ENCODE peak calls at places on chromosomes 4 and X, in four cellular contexts. I is A673, O is thoracic aorta, C is cardiac muscle cell. N is an unnamed sample.

GRCh38 chrX:91108761-91109160 is 325.9 kb upstream of the PABPC5 start:
- DNase-seq in I (no peak), O (no peak), C (no peak), N (no peak)

GRCh38 chr4:2761035-2761923 is 5.1 kb upstream of the TNIP2 start:
- DNase-seq in I (no peak), C (peak; percentile 21), O (no peak), N (no peak)

GRCh38 chrX:20149326-20149725 is 7.7 kb upstream of the EIF1AX start:
- DNase-seq in C (no peak), I (no peak), O (no peak), N (no peak)

GRCh38 chrX:115582035-115582870 is 21.3 kb downstream of the PLS3 start:
- DNase-seq in O (no peak), I (no peak), C (no peak), N (no peak)

GRCh38 chr4:89196056-89196674 is 84.8 kb downstream of the TIGD2 start:
- DNase-seq in C (peak; percentile 38), I (peak; percentile 0), O (no peak), N (no peak)

GRCh38 chrX:100872161-100872560 is 2.0 kb downstream of the NOX1 start:
- DNase-seq in I (no peak), C (peak; percentile 40), O (no peak), N (no peak)

GRCh38 chr4:156766846-156767245 is 204.8 kb downstream of the PDGFC start:
- DNase-seq in O (no peak), I (no peak), C (no peak), N (no peak)

GRCh38 chr4:129545599-129546278 is 449.8 kb downstream of the C4orf33 start:
- DNase-seq in O (peak; percentile 11), I (peak; percentile 4), C (peak; percentile 92), N (peak; percentile 34)

GRCh38 chrX:36414056-36414455 is 494.5 kb downstream of the CFAP47 start:
- DNase-seq in C (no peak), O (no peak), I (no peak), N (no peak)

GRCh38 chr4:69882150-69882549 is 22.2 kb upstream of the SULT1E1 start:
- DNase-seq in O (no peak), I (no peak), C (no peak), N (no peak)

GRCh38 chr4:147138171-147138570 is 192.5 kb upstream of the TTC29 start:
- DNase-seq in O (no peak), C (no peak), I (no peak), N (no peak)

GRCh38 chr4:163167333-163167626 is 590 bp upstream of the NAF1 start:
- DNase-seq in C (peak; percentile 46), I (no peak), O (no peak), N (no peak)

GRCh38 chrX:65941775-65942174 is 98.1 kb downstream of the VSIG4 start:
- DNase-seq in O (no peak), I (no peak), C (no peak), N (no peak)

GRCh38 chr4:99210789-99211188 is 8.3 kb downstream of the ADH6 start:
- DNase-seq in I (no peak), O (no peak), C (no peak), N (no peak)

GRCh38 chrX:20968996-20969395 is 405.2 kb upstream of the CNKSR2 start:
- DNase-seq in I (no peak), C (peak; percentile 25), O (no peak), N (no peak)

GRCh38 chrX:397575-397974 is 10.9 kb upstream of the PPP2R3B start:
- DNase-seq in I (no peak), C (peak; percentile 65), O (no peak), N (no peak)

GRCh38 chr4:123749408-123749807 is 352.8 kb downstream of the SPRY1 start:
- DNase-seq in O (no peak), C (no peak), I (no peak), N (no peak)

GRCh38 chrX:34197946-34198345 is 65.8 kb upstream of the FAM47A start:
- DNase-seq in O (no peak), C (no peak), I (no peak), N (no peak)

GRCh38 chr4:106080376-106080775 is 185.1 kb downstream of the NPNT start:
- DNase-seq in I (peak; percentile 22), C (peak; percentile 8), O (no peak), N (no peak)

GRCh38 chr4:30912098-30912719 is 192.0 kb downstream of the PCDH7 start:
- DNase-seq in C (no peak), I (no peak), O (no peak), N (no peak)

GRCh38 chrX:123424546-123424945 is 240.5 kb downstream of the GRIA3 start:
- DNase-seq in O (no peak), I (no peak), C (peak; percentile 7), N (no peak)

GRCh38 chrX:40145001-40145631 is 47.4 kb upstream of the BCOR start:
- DNase-seq in O (no peak), C (no peak), I (peak; percentile 69), N (no peak)

GRCh38 chrX:16240231-16240905 is 73.1 kb downstream of the MAGEB17 start:
- DNase-seq in C (no peak), O (no peak), I (no peak), N (no peak)

GRCh38 chr4:181004056-181004455 is 1239.1 kb upstream of the TENM3 start:
- DNase-seq in I (no peak), C (no peak), O (no peak), N (no peak)

GRCh38 chrX:47145408-47146120 is 543 bp downstream of the RBM10 start:
- DNase-seq in C (no peak), O (no peak), I (peak; percentile 34), N (no peak)

GRCh38 chrX:3638280-3638873 is 75.1 kb downstream of the PRKX start:
- DNase-seq in O (no peak), I (peak; percentile 61), C (peak; percentile 53), N (peak; percentile 37)

GRCh38 chrX:6363193-6363592 is 134.5 kb upstream of the NLGN4X start:
- DNase-seq in I (peak; percentile 68), C (no peak), O (no peak), N (no peak)

GRCh38 chr4:26132858-26133257 is 188.0 kb upstream of the RBPJ start:
- DNase-seq in I (no peak), O (no peak), C (no peak), N (no peak)
- TF ChIP-seq CTCF in I (no peak), O (no peak), C (no peak), N (no peak)

GRCh38 chr4:128220286-128221235 is 67.1 kb downstream of the PGRMC2 start:
- DNase-seq in O (no peak), I (peak; percentile 67), C (peak; percentile 62), N (no peak)
- TF ChIP-seq CTCF in O (peak; percentile 19), I (peak; percentile 50), C (peak; percentile 27), N (no peak)

GRCh38 chr4:22430626-22431025 is 85.2 kb downstream of the ADGRA3 start:
- DNase-seq in O (no peak), I (no peak), C (no peak), N (no peak)

GRCh38 chr4:22439947-22440346 is 75.9 kb downstream of the ADGRA3 start:
- DNase-seq in C (no peak), I (no peak), O (no peak), N (no peak)

GRCh38 chr4:22440999-22441398 is 74.9 kb downstream of the ADGRA3 start:
- DNase-seq in C (no peak), O (no peak), I (no peak), N (no peak)

GRCh38 chr4:22434895-22435294 is 81.0 kb downstream of the ADGRA3 start:
- DNase-seq in O (no peak), C (peak; percentile 71), I (peak; percentile 29), N (no peak)

GRCh38 chr4:22435652-22436051 is 80.2 kb downstream of the ADGRA3 start:
- DNase-seq in I (no peak), C (no peak), O (no peak), N (no peak)
- TF ChIP-seq CTCF in I (no peak), C (no peak), O (no peak), N (no peak)

GRCh38 chr4:171433674-171434073 is 379.5 kb upstream of the GALNTL6 start:
- DNase-seq in C (no peak), I (no peak), O (no peak), N (no peak)
- TF ChIP-seq CTCF in C (no peak), I (no peak), O (no peak), N (no peak)

N was measured in omental fat pad.